ENCODE peak calls at places on chromosomes 11 and 22, in four cellular contexts. E is GM13976, U is GM12865, F is epithelial cell of esophagus. V is an unnamed sample.

GRCh38 chr11:92267968-92268367 is 43.4 kb downstream of the FAT3 start:
- DNase-seq in E (no peak), U (no peak), F (no peak), V (no peak)

GRCh38 chr11:68409748-68410344 is 50.7 kb upstream of the PPP6R3 start:
- DNase-seq in E (no peak), U (no peak), F (no peak), V (no peak)

GRCh38 chr11:90178751-90179150 is 44.1 kb downstream of the CHORDC1 start:
- DNase-seq in E (no peak), U (no peak), F (peak; percentile 86), V (peak; percentile 3)

GRCh38 chr11:78651923-78652602 is 77.4 kb upstream of the NARS2 start:
- DNase-seq in E (no peak), U (no peak), F (no peak), V (no peak)

GRCh38 chr11:616320-617220 is 820 bp upstream of the IRF7 start:
- DNase-seq in E (no peak), U (no peak), F (no peak), V (no peak)

GRCh38 chr22:22684605-22685561 is 40.5 kb downstream of the GGTLC2 start:
- DNase-seq in E (peak; percentile 70), U (peak; percentile 59), F (no peak), V (peak; percentile 75)

GRCh38 chr11:116035972-116036371 is 531.8 kb upstream of the CADM1 start:
- DNase-seq in E (peak; percentile 6), U (no peak), F (no peak), V (no peak)

GRCh38 chr11:132055296-132055695 is 684.9 kb downstream of the NTM start:
- DNase-seq in E (no peak), U (no peak), F (no peak), V (no peak)

GRCh38 chr11:99571094-99571493 is 550.3 kb downstream of the CNTN5 start:
- DNase-seq in E (no peak), U (no peak), F (no peak), V (no peak)

GRCh38 chr22:23237201-23237798 is 57.0 kb downstream of the BCR start:
- DNase-seq in E (no peak), U (peak; percentile 49), F (no peak), V (no peak)

GRCh38 chr22:28741758-28742561 is at the start of the genes CHEK2 and HSCB:
- DNase-seq in E (peak; percentile 95), U (peak; percentile 99), F (peak; percentile 99), V (peak; percentile 98)
- TF ChIP-seq CTCF in E (no peak), U (no peak), F (no peak), V (no peak)

DNA sequence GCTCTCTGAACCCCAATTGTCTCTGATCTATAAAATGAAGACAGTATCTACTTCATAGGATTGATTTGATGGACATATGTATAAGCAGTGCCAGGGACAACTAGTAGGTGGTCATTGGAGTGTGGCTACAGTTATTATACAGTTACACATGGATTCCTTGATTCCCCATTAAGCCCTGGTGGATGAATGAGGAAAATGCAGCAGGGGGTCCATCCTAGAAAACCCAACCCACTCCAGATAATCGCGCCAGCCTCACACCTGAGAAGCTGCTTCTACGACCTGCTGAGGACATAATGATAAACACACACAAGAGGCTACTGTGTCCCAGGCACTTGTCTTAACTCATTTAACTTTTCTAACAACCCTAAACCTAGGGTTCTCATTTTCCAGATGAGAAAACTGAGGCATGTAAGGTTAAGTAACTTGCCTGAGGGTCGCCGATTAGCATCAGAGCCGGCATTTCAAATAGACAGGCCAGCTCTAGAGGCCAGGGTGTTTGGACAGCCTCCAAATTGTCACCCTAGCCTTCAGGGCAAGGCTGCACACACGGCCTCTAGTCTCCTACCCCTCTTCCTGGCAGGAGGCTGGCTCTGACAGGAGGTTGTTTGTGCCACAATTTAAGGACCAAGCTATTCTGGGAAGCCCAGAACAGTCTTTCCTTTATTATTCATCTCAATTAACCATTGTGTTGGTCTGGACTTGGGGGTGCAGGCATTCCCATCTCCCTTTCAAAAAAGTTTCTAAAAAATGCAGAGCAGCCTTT is 3.8 kb upstream of the C11orf91 start:
- DNase-seq in E (no peak), U (no peak), F (no peak), V (no peak)
- TF ChIP-seq CTCF in E (no peak), U (no peak), F (no peak), V (no peak)

GRCh38 chr11:129699711-129700304 is 115.8 kb upstream of the TMEM45B start:
- DNase-seq in E (peak; percentile 3), U (no peak), F (peak; percentile 50), V (no peak)
- TF ChIP-seq CTCF in E (no peak), U (no peak), F (no peak), V (no peak)

DNA sequence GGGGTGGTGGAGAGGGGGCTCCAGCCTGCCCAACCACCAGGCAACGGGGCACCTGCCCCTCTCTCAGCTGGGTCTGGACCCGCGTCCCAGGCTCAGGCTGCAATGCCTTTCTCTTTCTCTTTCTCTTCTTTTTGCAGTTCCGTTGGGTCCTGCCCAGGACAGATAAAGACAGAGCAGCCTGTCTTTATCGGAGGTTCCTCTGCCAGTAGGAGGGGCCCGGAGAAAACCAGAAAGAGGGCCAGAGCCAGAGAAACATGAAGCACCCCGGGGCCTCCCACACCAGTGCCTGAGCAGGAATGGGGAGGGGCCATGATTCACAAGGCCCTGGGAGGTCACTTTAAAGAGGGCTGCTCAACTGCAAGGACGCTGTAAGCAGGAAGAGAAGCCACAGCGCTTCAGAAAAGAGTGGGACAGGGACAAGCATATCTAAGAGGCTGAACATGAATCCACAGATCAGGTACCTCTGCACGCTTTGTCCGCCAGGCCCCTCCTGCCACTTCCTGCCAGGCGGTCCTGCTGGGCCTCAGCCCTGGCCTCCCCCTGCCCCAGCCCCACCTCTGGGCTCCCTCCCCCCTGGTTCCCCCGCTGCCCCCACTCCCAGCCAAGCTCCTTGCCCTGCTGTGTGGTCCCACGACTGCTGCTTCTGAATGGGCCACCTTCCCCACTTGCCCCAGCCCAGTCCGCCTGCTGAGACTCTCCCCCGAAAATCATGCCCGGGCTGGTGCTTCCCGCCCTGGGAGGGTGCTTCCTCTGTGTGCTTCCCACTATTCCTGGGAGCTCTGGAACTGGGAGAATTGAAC is at the start of gene APOBEC3C:
- DNase-seq in E (peak; percentile 89), U (peak; percentile 95), F (peak; percentile 90), V (peak; percentile 76)
- TF ChIP-seq CTCF in E (no peak), U (no peak), F (peak; percentile 10), V (no peak)

DNA sequence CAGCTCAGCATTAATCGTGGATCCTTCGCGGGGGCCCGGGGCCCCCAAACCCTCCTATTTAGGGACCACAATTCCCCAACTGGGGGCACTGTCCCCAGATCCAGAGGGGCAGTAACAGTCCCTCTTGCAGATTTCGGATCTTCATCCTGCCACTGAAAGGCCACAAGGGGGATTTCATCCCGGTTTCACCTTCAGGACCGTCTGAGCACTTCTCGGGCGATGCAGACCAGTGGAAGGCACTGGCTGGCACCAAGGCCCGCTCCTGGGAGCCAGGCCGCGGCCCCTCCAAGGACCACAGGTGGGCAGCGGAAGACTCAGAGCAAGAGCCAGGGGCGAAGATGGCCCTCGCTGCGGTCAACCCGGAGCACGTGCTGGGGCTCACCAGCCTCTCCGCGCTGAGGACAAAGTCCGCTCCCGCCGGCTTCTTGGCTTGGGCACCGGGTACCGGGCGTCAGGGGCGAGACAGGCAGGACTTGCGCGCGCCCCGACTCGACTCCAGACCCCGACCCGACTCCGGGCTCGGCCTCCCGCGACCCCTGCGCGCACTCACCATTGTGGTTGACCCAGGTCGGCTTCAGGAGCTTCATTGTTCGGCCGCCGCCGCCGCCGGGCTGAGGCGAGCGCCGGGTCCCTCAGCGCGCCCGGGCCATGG is 517 bp downstream of the HIRA start:
- DNase-seq in E (peak; percentile 41), U (peak; percentile 47), F (peak; percentile 22), V (peak; percentile 49)
- TF ChIP-seq CTCF in E (no peak), U (no peak), F (peak; percentile 20), V (no peak)

GRCh38 chr22:43945632-43946390 is 9.4 kb upstream of the SAMM50 start:
- DNase-seq in E (peak; percentile 86), U (peak; percentile 74), F (peak; percentile 68), V (peak; percentile 82)

GRCh38 chr22:43944670-43945430 is 10.4 kb upstream of the SAMM50 start:
- DNase-seq in E (no peak), U (no peak), F (peak; percentile 22), V (no peak)

GRCh38 chr22:43948836-43949235 is 6.4 kb upstream of the SAMM50 start:
- DNase-seq in E (no peak), U (no peak), F (no peak), V (no peak)

GRCh38 chr22:43941449-43941848 is 13.8 kb upstream of the SAMM50 start:
- DNase-seq in E (no peak), U (no peak), F (no peak), V (no peak)

GRCh38 chr22:43946391-43946680 is 8.9 kb upstream of the SAMM50 start:
- DNase-seq in E (no peak), U (no peak), F (no peak), V (no peak)
- TF ChIP-seq CTCF in E (no peak), U (no peak), F (no peak), V (no peak)